ENCODE peak calls at places on chromosome X, in nine cellular contexts. S is stimulated activated CD4-positive, alpha-beta T cell treated with anti-CD3 and anti-CD28 coated beads, Interleukin-2, amount 100 ng/mL, for 24 hours; L is NCI-H2029 treated with DMSO at 0.1 percent for 48 hours; I is iPS DF 6.9; E is thoracic aorta; U is NCI-H2171 treated with DMSO at 0.1 percent for 48 hours; Z is M059J; V is brain microvascular endothelial cell; K is activated naive CD4-positive, alpha-beta T cell treated with anti-CD3 and anti-CD28 coated beads for 36 hours. G is an unnamed sample.

GRCh38 chrX:49075347-49075746 is 1.5 kb upstream of the PRAF2 start:
- DNase-seq in S (no peak), L (no peak), I (no peak), E (no peak), Z (no peak), K (no peak), V (no peak), U (no peak), G (no peak)

GRCh38 chrX:69324851-69325250 is 159.6 kb upstream of the PJA1 start:
- DNase-seq in K (no peak), E (no peak), I (no peak), S (no peak), Z (no peak), U (no peak), V (no peak), L (no peak), G (no peak)

GRCh38 chrX:72132456-72132855 is 741 bp upstream of the RTL5 start:
- DNase-seq in U (no peak), V (no peak), Z (no peak), K (no peak), E (no peak), L (no peak), I (no peak), S (no peak), G (no peak)

GRCh38 chrX:3120426-3120825 is 79.2 kb downstream of the ARSF start:
- DNase-seq in K (no peak), S (no peak), I (no peak), L (no peak), V (no peak), U (no peak), E (no peak), Z (no peak), G (no peak)

GRCh38 chrX:130196453-130196852 is 24.7 kb downstream of the RAB33A start:
- DNase-seq in U (no peak), V (no peak), S (no peak), E (no peak), Z (peak), K (no peak), I (no peak), L (no peak), G (no peak)

GRCh38 chrX:41720125-41720780 is 3.7 kb upstream of the GPR82 start:
- DNase-seq in E (no peak), K (peak), V (peak), Z (no peak), L (no peak), U (no peak), S (peak), I (no peak), G (peak)

GRCh38 chrX:26670521-26670920 is 454.6 kb downstream of the MAGEB5 start:
- DNase-seq in U (no peak), L (no peak), V (no peak), K (no peak), E (no peak), I (no peak), S (no peak), Z (no peak), G (no peak)

GRCh38 chrX:29530520-29530919 is 684.8 kb upstream of the MAGEB2 start:
- DNase-seq in I (no peak), L (no peak), U (no peak), E (no peak), S (no peak), V (peak), Z (peak), K (no peak), G (no peak)

GRCh38 chrX:112832481-112833095 is 8.0 kb downstream of the AMOT start:
- DNase-seq in U (peak), S (no peak), Z (peak), L (no peak), V (no peak), I (no peak), K (no peak), E (no peak), G (no peak)

GRCh38 chrX:40144576-40144975 is 46.8 kb upstream of the BCOR start:
- DNase-seq in I (no peak), K (no peak), E (no peak), L (no peak), V (no peak), U (no peak), Z (no peak), S (no peak), G (no peak)

GRCh38 chrX:47568656-47569295 is 7.8 kb downstream of the ARAF start:
- DNase-seq in K (peak), S (peak), L (no peak), V (no peak), U (peak), Z (peak), E (no peak), I (no peak), G (peak)

GRCh38 chrX:77436682-77437081 is 10.5 kb upstream of the FGF16 start:
- DNase-seq in Z (peak), U (no peak), L (no peak), V (peak), E (no peak), S (no peak), I (no peak), K (no peak), G (no peak)

GRCh38 chrX:53354669-53355068 is 67.8 kb downstream of the SMC1A start:
- DNase-seq in V (no peak), Z (no peak), U (no peak), E (no peak), S (no peak), K (no peak), L (no peak), I (no peak), G (no peak)

GRCh38 chrX:30957753-30958152 is 68.7 kb upstream of the TAB3 start:
- DNase-seq in U (no peak), Z (peak), I (no peak), K (no peak), L (no peak), E (no peak), V (peak), S (no peak), G (no peak)

GRCh38 chrX:32153586-32153985 is 1057.8 kb downstream of the DMD start:
- DNase-seq in U (no peak), V (no peak), Z (no peak), L (no peak), I (no peak), E (no peak), S (no peak), K (no peak), G (no peak)

GRCh38 chrX:107288676-107289075 is 82.3 kb downstream of the DNAAF6 start:
- DNase-seq in K (no peak), Z (no peak), U (no peak), I (no peak), L (no peak), V (no peak), S (no peak), E (no peak), G (no peak)

GRCh38 chrX:118593407-118593806 is 97.8 kb downstream of the DOCK11 start:
- DNase-seq in K (no peak), I (no peak), E (no peak), V (no peak), L (no peak), Z (no peak), S (no peak), U (no peak), G (no peak)

GRCh38 chrX:17494231-17494630 is 119.2 kb downstream of the NHS start:
- DNase-seq in E (no peak), U (no peak), I (no peak), Z (no peak), S (no peak), K (no peak), L (no peak), V (no peak), G (no peak)

GRCh38 chrX:3052864-3053263 is 11.6 kb downstream of the ARSF start:
- DNase-seq in U (no peak), K (no peak), Z (no peak), I (no peak), E (no peak), S (no peak), L (no peak), V (no peak), G (no peak)

GRCh38 chrX:40266490-40267333 is 169.0 kb upstream of the BCOR start:
- DNase-seq in S (peak), K (peak), Z (peak), E (no peak), I (no peak), U (peak), L (peak), V (peak), G (peak)

GRCh38 chrX:154484255-154485149 is 1.9 kb downstream of the UBL4A start:
- DNase-seq in U (no peak), L (no peak), Z (peak), E (no peak), K (peak), S (no peak), I (no peak), V (no peak), G (no peak)

GRCh38 chrX:136667446-136668168 is 19.6 kb downstream of the CD40LG start:
- DNase-seq in I (no peak), U (no peak), K (no peak), Z (peak), L (no peak), V (no peak), E (no peak), S (no peak), G (no peak)

G was measured in stimulated activated naive CD8-positive, alpha-beta T cell treated with anti-CD3 and anti-CD28 coated beads, Interleukin-15, amount 100 ng/mL, for 72 hours.